ENCODE peak calls at places on chromosomes 7 and 10, in four cellular contexts. One of them, this sample, is unnamed.

GRCh38 chr7:72403677-72404076 is 8.5 kb downstream of the CALN1 start:
- DNase-seq in K562: no peak
- DNase-seq in GM12878: no peak
- DNase-seq in HepG2: no peak
- DNase-seq in this sample: no peak

GRCh38 chr10:19263262-19263661 is 214.7 kb downstream of the MALRD1 start:
- DNase-seq in K562: no peak
- DNase-seq in GM12878: no peak
- DNase-seq in HepG2: no peak
- DNase-seq in this sample: no peak

GRCh38 chr7:99098824-99099498 is 44.9 kb downstream of the SMURF1 start:
- DNase-seq in K562: no peak
- DNase-seq in GM12878: no peak
- DNase-seq in HepG2: peak
- DNase-seq in this sample: no peak

GRCh38 chr7:44477063-44477830 is 13.2 kb downstream of the NUDCD3 start:
- DNase-seq in K562: peak
- DNase-seq in GM12878: peak
- DNase-seq in HepG2: peak
- DNase-seq in this sample: peak

GRCh38 chr7:3259711-3260424 is 41.2 kb upstream of the SDK1 start:
- DNase-seq in K562: no peak
- DNase-seq in GM12878: no peak
- DNase-seq in HepG2: no peak
- DNase-seq in this sample: no peak

GRCh38 chr7:148434181-148434769 is 156.3 kb upstream of the C7orf33 start:
- DNase-seq in K562: no peak
- DNase-seq in GM12878: no peak
- DNase-seq in HepG2: no peak
- DNase-seq in this sample: no peak

GRCh38 chr7:128136215-128136597 is 104.9 kb upstream of the LEP start:
- DNase-seq in K562: no peak
- DNase-seq in GM12878: no peak
- DNase-seq in HepG2: no peak
- DNase-seq in this sample: peak

GRCh38 chr10:90674927-90675326 is 182.9 kb downstream of the HTR7 start:
- DNase-seq in K562: no peak
- DNase-seq in GM12878: no peak
- DNase-seq in HepG2: no peak
- DNase-seq in this sample: no peak

GRCh38 chr7:876077-876971 is at the start of gene GET4:
- DNase-seq in K562: peak
- DNase-seq in GM12878: peak
- DNase-seq in HepG2: peak
- DNase-seq in this sample: peak

GRCh38 chr10:80460399-80461207 is 6.5 kb downstream of the TSPAN14 start:
- DNase-seq in K562: no peak
- DNase-seq in GM12878: no peak
- DNase-seq in HepG2: peak
- DNase-seq in this sample: peak

GRCh38 chr10:13390604-13391522 is 42.8 kb upstream of the SEPHS1 start:
- DNase-seq in K562: peak
- DNase-seq in GM12878: no peak
- DNase-seq in HepG2: no peak
- DNase-seq in this sample: no peak

GRCh38 chr7:94590526-94591162 is 65.3 kb downstream of the SGCE start:
- DNase-seq in K562: no peak
- DNase-seq in GM12878: no peak
- DNase-seq in HepG2: no peak
- DNase-seq in this sample: no peak

GRCh38 chr7:21076054-21076453 is 289.4 kb upstream of the SP8 start:
- DNase-seq in K562: no peak
- DNase-seq in GM12878: no peak
- DNase-seq in HepG2: peak
- DNase-seq in this sample: no peak

GRCh38 chr7:127755529-127755928 is 103.5 kb downstream of the SND1 start:
- DNase-seq in K562: no peak
- DNase-seq in GM12878: no peak
- DNase-seq in HepG2: no peak
- DNase-seq in this sample: no peak

GRCh38 chr10:1233031-1233430 is 176.8 kb downstream of the WDR37 start:
- DNase-seq in K562: no peak
- DNase-seq in GM12878: no peak
- DNase-seq in HepG2: no peak
- DNase-seq in this sample: no peak

GRCh38 chr7:44051611-44052220 is 7.2 kb downstream of the DBNL start:
- DNase-seq in K562: no peak
- DNase-seq in GM12878: no peak
- DNase-seq in HepG2: no peak
- DNase-seq in this sample: no peak

GRCh38 chr7:76318488-76319353 is 16.2 kb downstream of the HSPB1 start:
- DNase-seq in K562: peak
- DNase-seq in GM12878: peak
- DNase-seq in HepG2: peak
- DNase-seq in this sample: peak
- TF ChIP-seq ESRRA in K562: peak
- TF ChIP-seq ESRRA in GM12878: peak
- TF ChIP-seq ESRRA in HepG2: peak
- TF ChIP-seq ESRRA in this sample: peak

DNA sequence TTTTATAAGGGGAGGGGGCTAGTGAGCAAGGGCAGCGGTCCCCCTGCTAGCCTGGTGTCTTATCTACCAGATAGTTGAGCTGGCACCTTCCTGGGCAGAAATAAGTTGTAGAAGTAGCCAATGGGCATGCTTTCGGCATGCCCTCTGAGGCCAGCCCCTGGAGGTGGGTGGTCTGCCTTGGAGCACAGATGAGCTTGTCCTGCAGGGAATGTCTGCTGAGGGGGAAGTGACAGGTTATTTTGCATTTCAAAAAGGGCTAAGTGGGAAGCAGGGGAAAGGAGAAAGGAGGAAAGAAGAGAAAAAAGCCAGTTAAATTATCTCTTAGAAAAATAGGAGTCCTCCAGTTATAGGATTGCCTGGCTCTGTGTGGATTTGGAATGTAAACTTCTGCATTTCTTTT is 88.9 kb downstream of the GPR26 start:
- DNase-seq in K562: no peak
- DNase-seq in GM12878: no peak
- DNase-seq in HepG2: no peak
- DNase-seq in this sample: no peak
- TF ChIP-seq ATF3 in K562: no peak
- TF ChIP-seq ATF3 in GM12878: no peak
- TF ChIP-seq ATF3 in HepG2: no peak
- TF ChIP-seq ATF3 in this sample: no peak

GRCh38 chr10:46225597-46225996 is 61.2 kb upstream of the ANTXRL start:
- DNase-seq in K562: no peak
- DNase-seq in GM12878: no peak
- DNase-seq in HepG2: no peak
- DNase-seq in this sample: no peak
- TF ChIP-seq CREB1 in K562: no peak
- TF ChIP-seq CREB1 in GM12878: no peak
- TF ChIP-seq CREB1 in HepG2: no peak
- TF ChIP-seq CREB1 in this sample: no peak

DNA sequence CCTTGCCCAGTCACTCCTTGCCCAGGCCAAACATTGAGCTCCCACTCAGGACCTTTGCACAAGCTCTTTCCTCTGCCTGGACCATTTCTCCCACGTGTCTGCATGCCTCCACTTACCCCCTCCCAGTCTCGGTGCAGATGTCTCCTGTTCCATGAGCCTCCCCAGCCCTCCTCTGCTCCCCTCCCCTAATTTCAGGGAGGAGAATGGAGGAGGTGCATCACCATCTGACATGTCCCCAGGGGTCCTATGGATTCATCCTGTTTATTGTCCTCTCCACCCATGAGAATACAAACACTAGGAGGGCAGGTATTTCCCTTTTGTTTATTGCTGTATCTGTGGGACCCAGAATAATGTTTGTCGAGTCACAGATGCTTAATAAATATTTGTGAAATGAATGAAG is 8.6 kb upstream of the GRID2IP start:
- DNase-seq in K562: no peak
- DNase-seq in GM12878: no peak
- DNase-seq in HepG2: no peak
- DNase-seq in this sample: no peak
- TF ChIP-seq ESRRA in K562: no peak
- TF ChIP-seq ESRRA in GM12878: no peak
- TF ChIP-seq ESRRA in HepG2: no peak
- TF ChIP-seq ESRRA in this sample: no peak

GRCh38 chr10:71112138-71112785 is 100.1 kb upstream of the UNC5B start:
- DNase-seq in K562: no peak
- DNase-seq in GM12878: no peak
- DNase-seq in HepG2: no peak
- DNase-seq in this sample: no peak
- TF ChIP-seq ATF3 in K562: no peak
- TF ChIP-seq ATF3 in GM12878: no peak
- TF ChIP-seq ATF3 in HepG2: no peak
- TF ChIP-seq ATF3 in this sample: no peak